ENCODE peak calls at places on chromosomes 12 and 14, in four cellular contexts. S is A549, P is GM12878, B is HepG2. J is an unnamed sample.

GRCh38 chr12:112386726-112387125 is 4.5 kb upstream of the HECTD4 start:
- DNase-seq in P (no peak), B (peak), S (no peak), J (peak)

GRCh38 chr14:104116544-104117340 is 21.6 kb upstream of the KIF26A start:
- DNase-seq in S (no peak), B (no peak), P (no peak), J (no peak)

GRCh38 chr12:26523708-26524150 is 309.3 kb downstream of the ITPR2 start:
- DNase-seq in P (no peak), B (no peak), S (no peak), J (no peak)

GRCh38 chr12:45959728-45960127 is 30.6 kb downstream of the SCAF11 start:
- DNase-seq in P (no peak), B (no peak), S (no peak), J (no peak)

GRCh38 chr12:110704231-110704630 is 15.3 kb upstream of the HVCN1 start:
- DNase-seq in S (no peak), B (no peak), P (no peak), J (no peak)

GRCh38 chr12:6295187-6295811 is 15.2 kb upstream of the PLEKHG6 start:
- DNase-seq in S (peak), B (peak), P (no peak), J (peak)

GRCh38 chr12:17333287-17333686 is 727.3 kb upstream of the LMO3 start:
- DNase-seq in S (peak), B (no peak), P (no peak), J (no peak)

GRCh38 chr14:105168496-105168978 is at the start of gene JAG2:
- DNase-seq in B (no peak), S (peak), P (no peak), J (no peak)

GRCh38 chr12:120466560-120467315 is 2.8 kb downstream of the SRSF9 start:
- DNase-seq in B (peak), P (no peak), S (no peak), J (no peak)

GRCh38 chr12:117280019-117280680 is 81.3 kb downstream of the NOS1 start:
- DNase-seq in B (no peak), P (no peak), S (no peak), J (no peak)

GRCh38 chr12:104736307-104736706 is 221.8 kb downstream of the SLC41A2 start:
- DNase-seq in B (no peak), P (no peak), S (no peak), J (no peak)

DNA sequence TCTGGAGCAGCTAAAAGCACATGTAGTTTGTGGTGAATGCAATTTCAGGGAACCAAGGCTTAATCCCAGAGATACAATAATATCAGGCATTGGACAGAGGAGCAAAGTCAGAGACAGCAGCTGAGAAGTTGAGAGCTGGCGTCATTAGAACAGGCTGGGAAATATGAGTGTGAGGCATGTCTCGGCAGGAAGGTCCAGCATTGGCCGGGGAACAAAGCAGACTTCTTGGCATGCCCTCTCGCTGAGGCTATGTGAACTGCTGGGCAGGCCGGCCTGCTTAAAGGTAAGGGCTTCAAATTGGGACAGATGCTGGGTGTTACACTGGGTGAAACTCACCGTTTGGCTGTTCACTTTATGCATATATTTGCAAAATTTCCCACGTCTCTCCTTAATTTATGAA is 125.4 kb downstream of the CAND1 start:
- DNase-seq in P (no peak), B (no peak), S (no peak), J (no peak)
- TF ChIP-seq CHD4 in P (no peak), B (no peak), S (no peak), J (no peak)

GRCh38 chr14:32710351-32711102 is 228.2 kb upstream of the NPAS3 start:
- DNase-seq in B (no peak), P (no peak), S (no peak), J (no peak)
- TF ChIP-seq CHD4 in B (no peak), P (no peak), S (no peak), J (no peak)

DNA sequence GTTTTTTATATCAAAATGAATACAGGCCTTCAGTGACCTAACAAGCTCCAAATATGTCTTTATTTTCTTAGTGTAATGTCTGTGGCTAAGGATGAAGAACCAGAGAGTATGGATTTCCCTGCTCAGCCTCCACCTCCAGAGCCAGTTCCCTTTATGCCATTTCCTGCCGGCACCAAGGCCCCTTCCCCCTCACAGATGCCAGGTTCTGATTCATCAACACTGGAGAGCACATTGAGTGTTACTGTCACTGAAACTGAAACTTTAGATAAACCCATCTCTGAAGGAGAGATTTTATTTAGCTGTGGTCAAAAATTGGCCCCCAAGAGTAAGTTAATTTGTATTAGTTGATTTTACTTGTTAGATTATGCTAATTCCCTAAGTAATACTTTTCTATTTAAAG is 61.0 kb downstream of the KIAA0586 start:
- DNase-seq in B (no peak), P (no peak), S (no peak), J (no peak)
- TF ChIP-seq CHD4 in B (no peak), P (no peak), S (no peak), J (no peak)

GRCh38 chr12:107326237-107326636 is 232.9 kb upstream of the CRY1 start:
- DNase-seq in S (no peak), P (no peak), B (no peak), J (no peak)
- TF ChIP-seq CHD4 in S (no peak), P (no peak), B (no peak), J (no peak)

GRCh38 chr14:89926709-89927108 is 27.8 kb downstream of the EFCAB11 start:
- DNase-seq in B (peak), S (no peak), P (no peak), J (no peak)
- TF ChIP-seq CHD4 in B (no peak), S (no peak), P (no peak), J (no peak)

J was measured in K562.